ENCODE peak calls at places on chromosomes 12 and 14, in nine cellular contexts. E, Y, K, U, B, F, M, T and V are unnamed samples.

GRCh38 chr12:11941601-11942360 is 129.0 kb upstream of the BCL2L14 start:
- DNase-seq in E (no peak), U (no peak), K (no peak), B (no peak), F (no peak), T (no peak), Y (no peak), M (no peak), V (no peak)

GRCh38 chr12:68271346-68271745 is 17.9 kb upstream of the IL22 start:
- DNase-seq in E (no peak), U (no peak), B (no peak), Y (no peak), K (no peak), T (no peak), F (no peak), M (no peak), V (no peak)

GRCh38 chr12:52774629-52775250 is 2.4 kb downstream of the KRT76 start:
- DNase-seq in K (no peak), F (no peak), M (no peak), B (no peak), U (no peak), Y (no peak), T (no peak), E (no peak), V (no peak)

GRCh38 chr14:34241185-34241711 is 220.8 kb downstream of the SPTSSA start:
- DNase-seq in F (no peak), Y (no peak), U (no peak), E (no peak), K (no peak), M (no peak), B (no peak), T (no peak), V (no peak)

GRCh38 chr12:95424271-95424994 is 49.5 kb upstream of the METAP2 start:
- DNase-seq in T (no peak), F (no peak), E (peak), U (no peak), Y (no peak), K (peak), M (no peak), B (no peak), V (no peak)

GRCh38 chr14:64782196-64782595 is 78.0 kb downstream of the PLEKHG3 start:
- DNase-seq in F (no peak), M (no peak), U (no peak), B (no peak), K (no peak), T (no peak), E (no peak), Y (no peak), V (no peak)

GRCh38 chr12:63353559-63353958 is 202.6 kb upstream of the AVPR1A start:
- DNase-seq in K (no peak), E (peak), B (no peak), T (no peak), M (no peak), U (no peak), Y (no peak), F (no peak), V (no peak)

GRCh38 chr12:50620050-50620974 is 115.5 kb downstream of the DIP2B start:
- DNase-seq in E (no peak), U (no peak), K (no peak), F (no peak), M (no peak), T (no peak), Y (no peak), B (no peak), V (no peak)

GRCh38 chr14:71117839-71118743 is 210.8 kb downstream of the PCNX1 start:
- DNase-seq in Y (no peak), B (no peak), F (peak), K (no peak), T (no peak), E (no peak), U (no peak), M (no peak), V (no peak)

GRCh38 chr12:122874081-122874480 is 21.8 kb downstream of the VPS37B start:
- DNase-seq in E (no peak), U (no peak), Y (no peak), B (no peak), K (no peak), F (no peak), M (no peak), T (no peak), V (no peak)

GRCh38 chr12:76571256-76571655 is 11.7 kb upstream of the OSBPL8 start:
- DNase-seq in E (no peak), T (no peak), B (no peak), U (no peak), M (no peak), F (no peak), K (no peak), Y (no peak), V (no peak)

GRCh38 chr14:94404561-94404960 is 16.2 kb upstream of the SERPINA1 start:
- DNase-seq in B (no peak), M (no peak), E (no peak), F (no peak), T (no peak), Y (no peak), U (no peak), K (no peak), V (no peak)

GRCh38 chr14:59305231-59305630 is 116.8 kb downstream of the DAAM1 start:
- DNase-seq in B (no peak), M (no peak), T (no peak), E (no peak), U (no peak), K (no peak), Y (no peak), F (no peak), V (no peak)

GRCh38 chr14:104262515-104263514 is 124.4 kb downstream of the KIF26A start:
- DNase-seq in B (no peak), Y (no peak), U (no peak), F (no peak), T (no peak), E (no peak), M (no peak), K (no peak), V (no peak)

GRCh38 chr14:34043627-34044372 is 92.9 kb upstream of the EGLN3 start:
- DNase-seq in E (peak), T (no peak), M (no peak), B (peak), Y (peak), U (peak), F (peak), K (peak), V (no peak)

GRCh38 chr14:61502459-61503093 is 181.2 kb downstream of the PRKCH start:
- DNase-seq in K (no peak), F (no peak), T (no peak), U (no peak), Y (no peak), E (peak), M (no peak), B (no peak), V (no peak)

GRCh38 chr14:73462078-73462715 is 3.9 kb upstream of the NUMB start:
- DNase-seq in E (peak), T (no peak), B (no peak), Y (peak), K (no peak), F (peak), M (peak), U (peak), V (peak)

GRCh38 chr14:64963611-64964010 is 8.5 kb downstream of the RAB15 start:
- DNase-seq in U (no peak), Y (no peak), T (no peak), B (no peak), K (no peak), M (no peak), F (no peak), E (no peak), V (peak)

GRCh38 chr12:127146991-127147718 is 1119.8 kb upstream of the TMEM132C start:
- DNase-seq in K (no peak), M (no peak), Y (no peak), U (no peak), F (no peak), B (no peak), T (no peak), E (no peak), V (no peak)

GRCh38 chr12:130051900-130052299 is 110.4 kb upstream of the FZD10 start:
- DNase-seq in T (no peak), U (no peak), K (no peak), F (no peak), M (no peak), B (no peak), Y (no peak), E (no peak), V (no peak)

GRCh38 chr14:64720190-64720589 is 16.0 kb downstream of the PLEKHG3 start:
- DNase-seq in U (no peak), F (peak), M (no peak), B (no peak), Y (peak), E (peak), K (peak), T (peak), V (peak)

GRCh38 chr12:68180792-68181744 is 21.5 kb upstream of the IFNG start:
- DNase-seq in E (no peak), T (no peak), K (no peak), M (no peak), U (peak), Y (no peak), B (no peak), F (no peak), V (peak)

GRCh38 chr14:53360821-53361220 is 207.7 kb upstream of the DDHD1 start:
- DNase-seq in M (no peak), T (no peak), E (no peak), Y (no peak), B (no peak), U (no peak), K (no peak), F (no peak), V (no peak)

GRCh38 chr12:46112364-46112763 is 122.0 kb upstream of the SCAF11 start:
- DNase-seq in E (no peak), Y (no peak), U (no peak), M (no peak), K (no peak), F (no peak), T (no peak), B (no peak), V (no peak)

GRCh38 chr14:99937475-99938244 is 127.6 kb upstream of the EVL start:
- DNase-seq in U (no peak), T (no peak), Y (no peak), E (no peak), F (no peak), K (no peak), M (no peak), B (no peak), V (no peak)

GRCh38 chr12:19624401-19624930 is 185.2 kb downstream of the AEBP2 start:
- DNase-seq in B (no peak), M (no peak), F (no peak), T (no peak), E (no peak), K (no peak), Y (no peak), U (no peak), V (no peak)

GRCh38 chr14:68864301-68864810 is 71.5 kb upstream of the ZFP36L1 start:
- DNase-seq in U (no peak), Y (no peak), B (no peak), T (no peak), K (no peak), M (no peak), E (no peak), F (no peak), V (peak)

GRCh38 chr14:61080591-61081010 is 99.6 kb downstream of the SLC38A6 start:
- DNase-seq in Y (no peak), U (no peak), M (no peak), B (peak), T (no peak), K (no peak), E (no peak), F (no peak), V (no peak)

GRCh38 chr14:73780896-73781295 is 66.7 kb upstream of the PNMA1 start:
- DNase-seq in U (no peak), B (no peak), K (no peak), T (no peak), Y (no peak), F (no peak), E (no peak), M (no peak), V (no peak)

GRCh38 chr12:78118486-78118885 is 287.8 kb downstream of the NAV3 start:
- DNase-seq in T (no peak), Y (no peak), B (no peak), E (no peak), M (no peak), K (no peak), U (no peak), F (no peak), V (no peak)

GRCh38 chr14:91250912-91251311 is 6.4 kb upstream of the GPR68 start:
- DNase-seq in K (no peak), M (no peak), B (no peak), Y (no peak), U (no peak), E (no peak), T (no peak), F (no peak), V (no peak)

GRCh38 chr14:92108345-92109254 is 2.2 kb upstream of the ATXN3 start:
- DNase-seq in K (no peak), F (peak), Y (no peak), M (no peak), B (no peak), E (no peak), T (peak), U (peak), V (peak)

GRCh38 chr14:21526672-21527319 is 650 bp upstream of the SALL2 start:
- DNase-seq in M (no peak), F (no peak), Y (no peak), T (peak), B (no peak), K (no peak), E (no peak), U (peak), V (peak)
- TF ChIP-seq MAX in M (no peak), F (no peak), Y (no peak), T (no peak), B (peak), K (no peak), E (no peak), U (no peak), V (no peak)

GRCh38 chr12:115325858-115326257 is 641.9 kb upstream of the TBX3 start:
- DNase-seq in K (no peak), E (no peak), U (no peak), Y (no peak), B (no peak), T (no peak), M (no peak), F (no peak), V (no peak)

GRCh38 chr12:115324949-115325638 is 641.1 kb upstream of the TBX3 start:
- DNase-seq in F (no peak), Y (no peak), M (no peak), B (no peak), E (no peak), T (no peak), U (no peak), K (no peak), V (no peak)

GRCh38 chr12:115322275-115322674 is 638.3 kb upstream of the TBX3 start:
- DNase-seq in K (no peak), B (peak), F (no peak), U (no peak), M (no peak), E (no peak), Y (no peak), T (no peak), V (no peak)

GRCh38 chr12:115320967-115321366 is 637.0 kb upstream of the TBX3 start:
- DNase-seq in E (no peak), B (no peak), U (no peak), M (no peak), F (no peak), Y (no peak), T (no peak), K (no peak), V (no peak)

DNA sequence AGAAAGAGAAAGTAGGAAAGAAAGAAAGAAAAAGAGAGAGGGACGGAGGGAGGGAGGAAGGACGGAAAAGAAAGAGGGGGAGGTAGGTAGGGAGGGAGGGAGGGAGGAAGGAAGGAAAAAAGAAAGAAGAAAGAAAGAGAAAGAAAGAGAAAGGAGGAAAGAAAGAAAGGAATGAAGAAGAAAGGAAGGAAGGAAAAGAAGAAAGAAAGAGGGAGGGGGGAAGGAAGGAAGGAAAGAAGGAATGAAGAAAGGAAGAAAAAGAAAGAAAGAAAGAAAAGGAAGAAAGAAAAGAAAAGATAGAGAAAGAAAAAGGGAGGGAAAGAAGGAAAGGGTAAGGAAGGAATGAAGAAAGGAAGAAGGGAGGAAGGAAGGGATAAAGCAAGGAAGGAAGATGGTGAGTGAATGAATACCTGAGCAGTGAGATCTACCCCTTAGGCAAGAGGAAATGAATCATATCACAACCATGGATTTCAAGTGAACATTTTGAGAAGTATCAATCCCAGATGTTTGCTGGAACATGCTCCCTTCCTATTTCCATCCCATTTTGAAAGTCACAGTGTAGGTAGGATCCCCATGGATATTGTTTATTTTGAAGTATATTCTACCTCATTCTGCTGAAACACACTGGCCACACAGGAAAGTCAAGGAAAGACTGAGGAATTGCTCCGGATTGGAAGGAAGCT is 639.4 kb upstream of the TBX3 start:
- DNase-seq in E (no peak), F (no peak), U (no peak), M (no peak), B (no peak), T (no peak), Y (no peak), K (no peak), V (no peak)
- TF ChIP-seq MAX in E (no peak), F (no peak), U (no peak), M (no peak), B (no peak), T (no peak), Y (no peak), K (no peak), V (no peak)

GRCh38 chr12:87661770-87662402 is 367.3 kb downstream of the C12orf50 start:
- DNase-seq in Y (no peak), F (no peak), K (no peak), U (no peak), E (no peak), T (no peak), B (no peak), M (no peak), V (peak)

GRCh38 chr12:87656311-87656710 is 372.9 kb downstream of the C12orf50 start:
- DNase-seq in M (no peak), E (no peak), Y (no peak), U (no peak), B (no peak), F (no peak), K (no peak), T (no peak), V (no peak)

GRCh38 chr12:87660987-87661769 is 368.0 kb downstream of the C12orf50 start:
- DNase-seq in B (no peak), E (no peak), K (no peak), Y (no peak), M (no peak), U (no peak), F (no peak), T (no peak), V (no peak)
- TF ChIP-seq MAX in B (no peak), E (no peak), K (no peak), Y (peak), M (peak), U (no peak), F (no peak), T (no peak), V (no peak)

GRCh38 chr14:75457648-75458165 is 29.9 kb downstream of the JDP2 start:
- DNase-seq in U (no peak), F (no peak), E (no peak), K (no peak), B (no peak), Y (no peak), T (no peak), M (no peak), V (no peak)

GRCh38 chr14:75454963-75455546 is 27.2 kb downstream of the JDP2 start:
- DNase-seq in U (peak), F (peak), T (no peak), B (no peak), M (peak), E (no peak), K (no peak), Y (no peak), V (peak)

GRCh38 chr14:75458305-75458704 is 30.5 kb downstream of the JDP2 start:
- DNase-seq in F (no peak), K (no peak), Y (no peak), M (no peak), U (no peak), B (no peak), E (no peak), T (no peak), V (no peak)

GRCh38 chr14:75457024-75457390 is 29.2 kb downstream of the JDP2 start:
- DNase-seq in Y (no peak), F (no peak), U (no peak), M (no peak), B (no peak), E (no peak), T (no peak), K (no peak), V (no peak)

GRCh38 chr14:75456069-75457023 is 28.5 kb downstream of the JDP2 start:
- DNase-seq in M (no peak), Y (no peak), F (no peak), T (no peak), U (no peak), E (no peak), B (no peak), K (no peak), V (peak)
- TF ChIP-seq MAX in M (no peak), Y (no peak), F (no peak), T (no peak), U (no peak), E (no peak), B (no peak), K (no peak), V (no peak)

DNA sequence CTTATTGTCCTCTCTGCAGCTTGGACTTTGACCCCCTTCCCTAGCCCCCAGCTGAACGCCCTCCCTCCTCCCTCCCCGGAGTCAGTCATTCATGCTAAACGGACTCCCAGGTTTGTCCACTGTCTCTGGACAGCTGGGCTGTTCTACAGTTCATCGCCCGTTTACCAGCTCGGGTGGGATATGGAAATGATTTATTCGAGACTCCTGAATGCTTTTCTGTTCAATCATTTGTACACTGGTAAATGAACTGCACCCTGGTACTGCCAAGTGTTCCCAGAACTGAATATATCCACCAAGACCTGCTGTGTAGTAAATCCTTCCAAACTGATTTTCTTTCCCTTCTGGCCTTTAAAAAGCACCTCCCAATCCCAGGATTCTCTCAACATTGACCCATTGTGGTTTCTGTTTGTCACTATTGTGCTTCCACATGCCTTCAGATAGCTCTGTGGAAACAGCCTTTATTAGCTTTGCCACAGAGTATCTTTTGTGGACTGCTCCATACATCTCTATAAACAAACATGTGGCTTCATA is 849 bp upstream of the KIF21A start:
- DNase-seq in F (peak), B (no peak), T (no peak), U (no peak), K (no peak), M (no peak), Y (peak), E (no peak), V (no peak)
- TF ChIP-seq MAX in F (no peak), B (no peak), T (no peak), U (no peak), K (no peak), M (no peak), Y (no peak), E (no peak), V (no peak)